ENCODE peak calls at places on chromosome 20, in five cellular contexts. One of them, this sample, is unnamed.

GRCh38 chr20:11207749-11208502 is 534.1 kb upstream of the JAG1 start:
- DNase-seq in psoas muscle: no peak
- DNase-seq in pancreas: peak
- DNase-seq in transverse colon: no peak
- DNase-seq in ascending aorta: peak
- DNase-seq in this sample: no peak

GRCh38 chr20:58481541-58482021 is 33.6 kb downstream of the APCDD1L start:
- DNase-seq in ascending aorta: no peak
- DNase-seq in pancreas: no peak
- DNase-seq in psoas muscle: peak
- DNase-seq in transverse colon: peak
- DNase-seq in this sample: no peak

GRCh38 chr20:61939691-61940360 is 125.9 kb downstream of the TAF4 start:
- DNase-seq in psoas muscle: no peak
- DNase-seq in ascending aorta: no peak
- DNase-seq in transverse colon: no peak
- DNase-seq in pancreas: no peak
- DNase-seq in this sample: no peak

GRCh38 chr20:7856756-7857155 is 83.5 kb downstream of the HAO1 start:
- DNase-seq in psoas muscle: no peak
- DNase-seq in transverse colon: no peak
- DNase-seq in pancreas: no peak
- DNase-seq in ascending aorta: no peak
- DNase-seq in this sample: no peak

GRCh38 chr20:36880741-36881250 is 4.9 kb downstream of the TLDC2 start:
- DNase-seq in pancreas: no peak
- DNase-seq in transverse colon: no peak
- DNase-seq in ascending aorta: no peak
- DNase-seq in psoas muscle: no peak
- DNase-seq in this sample: no peak

GRCh38 chr20:44204156-44204831 is 6.3 kb downstream of the OSER1 start:
- DNase-seq in pancreas: peak
- DNase-seq in psoas muscle: no peak
- DNase-seq in ascending aorta: no peak
- DNase-seq in transverse colon: no peak
- DNase-seq in this sample: no peak

GRCh38 chr20:7608246-7608645 is 332.0 kb downstream of the HAO1 start:
- DNase-seq in psoas muscle: no peak
- DNase-seq in ascending aorta: no peak
- DNase-seq in pancreas: no peak
- DNase-seq in transverse colon: no peak
- DNase-seq in this sample: no peak

GRCh38 chr20:20247234-20247633 is 120.7 kb upstream of the INSM1 start:
- DNase-seq in pancreas: no peak
- DNase-seq in ascending aorta: no peak
- DNase-seq in psoas muscle: no peak
- DNase-seq in transverse colon: no peak
- DNase-seq in this sample: no peak

GRCh38 chr20:43055181-43055884 is 134.4 kb downstream of the PTPRT start:
- DNase-seq in transverse colon: no peak
- DNase-seq in pancreas: no peak
- DNase-seq in psoas muscle: no peak
- DNase-seq in ascending aorta: no peak
- DNase-seq in this sample: no peak

GRCh38 chr20:24873015-24873620 is 76.0 kb upstream of the CST7 start:
- DNase-seq in transverse colon: no peak
- DNase-seq in psoas muscle: no peak
- DNase-seq in ascending aorta: no peak
- DNase-seq in pancreas: no peak
- DNase-seq in this sample: no peak

GRCh38 chr20:58646703-58647102 is 4.4 kb upstream of the STX16 start:
- DNase-seq in pancreas: no peak
- DNase-seq in psoas muscle: no peak
- DNase-seq in ascending aorta: no peak
- DNase-seq in transverse colon: no peak
- DNase-seq in this sample: no peak

GRCh38 chr20:41178904-41179432 is 41.6 kb downstream of the PLCG1 start:
- DNase-seq in pancreas: no peak
- DNase-seq in ascending aorta: no peak
- DNase-seq in transverse colon: peak
- DNase-seq in psoas muscle: no peak
- DNase-seq in this sample: peak

GRCh38 chr20:5187122-5187521 is 60.3 kb downstream of the CDS2 start:
- DNase-seq in ascending aorta: no peak
- DNase-seq in psoas muscle: no peak
- DNase-seq in transverse colon: no peak
- DNase-seq in pancreas: no peak
- DNase-seq in this sample: no peak

GRCh38 chr20:37841389-37841788 is 61.5 kb upstream of the VSTM2L start:
- DNase-seq in pancreas: no peak
- DNase-seq in psoas muscle: no peak
- DNase-seq in ascending aorta: no peak
- DNase-seq in transverse colon: no peak
- DNase-seq in this sample: no peak

GRCh38 chr20:48761023-48761785 is 66.6 kb downstream of the PREX1 start:
- DNase-seq in ascending aorta: no peak
- DNase-seq in transverse colon: peak
- DNase-seq in psoas muscle: no peak
- DNase-seq in pancreas: no peak
- DNase-seq in this sample: peak

GRCh38 chr20:48761914-48762313 is 65.9 kb downstream of the PREX1 start:
- DNase-seq in psoas muscle: no peak
- DNase-seq in ascending aorta: no peak
- DNase-seq in transverse colon: no peak
- DNase-seq in pancreas: no peak
- DNase-seq in this sample: no peak

GRCh38 chr20:48758206-48758820 is 69.5 kb downstream of the PREX1 start:
- DNase-seq in psoas muscle: no peak
- DNase-seq in pancreas: no peak
- DNase-seq in ascending aorta: no peak
- DNase-seq in transverse colon: peak
- DNase-seq in this sample: no peak

GRCh38 chr20:48760403-48760889 is 67.4 kb downstream of the PREX1 start:
- DNase-seq in psoas muscle: no peak
- DNase-seq in ascending aorta: no peak
- DNase-seq in transverse colon: peak
- DNase-seq in pancreas: no peak
- DNase-seq in this sample: no peak

GRCh38 chr20:48759631-48760245 is 68.1 kb downstream of the PREX1 start:
- DNase-seq in psoas muscle: no peak
- DNase-seq in ascending aorta: no peak
- DNase-seq in transverse colon: no peak
- DNase-seq in pancreas: no peak
- DNase-seq in this sample: no peak
- H3K27ac ChIP-seq in psoas muscle: no peak
- H3K27ac ChIP-seq in ascending aorta: no peak
- H3K27ac ChIP-seq in transverse colon: peak
- H3K27ac ChIP-seq in pancreas: no peak
- H3K27ac ChIP-seq in this sample: peak

DNA sequence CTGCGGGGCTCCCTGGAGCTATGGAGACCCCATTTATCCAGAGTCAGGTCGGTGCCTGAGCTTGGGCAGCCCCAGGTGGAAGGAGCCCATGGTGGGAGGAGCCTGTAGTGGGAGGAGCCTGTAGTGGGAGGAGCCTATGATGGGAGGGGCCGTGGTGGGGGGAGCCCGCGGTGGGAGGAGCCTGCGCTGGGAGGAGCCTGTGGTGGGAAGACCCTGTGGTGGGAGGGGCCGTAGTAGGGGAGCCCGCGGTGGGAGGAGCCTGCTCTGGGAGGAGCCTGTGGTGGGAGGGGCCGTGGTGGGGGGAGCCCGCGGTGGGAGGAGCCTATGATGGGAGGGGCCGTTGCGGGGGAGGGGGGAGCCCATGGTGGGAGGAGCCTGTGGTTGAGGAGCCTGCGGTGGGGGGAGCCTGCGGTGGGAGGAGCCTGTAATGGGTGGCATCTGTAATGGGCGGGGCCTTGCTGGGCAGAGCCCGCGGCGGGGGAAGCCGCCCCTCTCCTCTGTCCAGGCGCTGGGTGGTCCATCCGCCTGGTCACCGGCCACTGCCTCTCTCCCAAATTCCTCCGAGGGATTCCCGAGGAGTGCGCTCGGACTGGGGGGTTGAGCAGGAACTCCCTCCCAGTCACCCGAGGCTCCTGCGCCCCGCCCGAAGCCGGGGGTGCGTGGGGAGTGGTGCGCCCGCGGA is 567 bp upstream of the FNDC11 start:
- DNase-seq in ascending aorta: no peak
- DNase-seq in psoas muscle: peak
- DNase-seq in pancreas: peak
- DNase-seq in transverse colon: peak
- DNase-seq in this sample: peak
- H3K4me3 ChIP-seq in ascending aorta: peak
- H3K4me3 ChIP-seq in psoas muscle: peak
- H3K4me3 ChIP-seq in pancreas: peak
- H3K4me3 ChIP-seq in transverse colon: peak
- H3K4me3 ChIP-seq in this sample: peak

GRCh38 chr20:47784599-47785320 is 521 bp downstream of the SULF2 start:
- DNase-seq in ascending aorta: no peak
- DNase-seq in psoas muscle: peak
- DNase-seq in pancreas: no peak
- DNase-seq in transverse colon: peak
- DNase-seq in this sample: peak
- TF ChIP-seq CTCF in ascending aorta: peak
- TF ChIP-seq CTCF in psoas muscle: peak
- TF ChIP-seq CTCF in pancreas: no peak
- TF ChIP-seq CTCF in transverse colon: peak
- TF ChIP-seq CTCF in this sample: peak

GRCh38 chr20:48295445-48295903 is 510.2 kb upstream of the SULF2 start:
- DNase-seq in pancreas: no peak
- DNase-seq in ascending aorta: no peak
- DNase-seq in transverse colon: no peak
- DNase-seq in psoas muscle: no peak
- DNase-seq in this sample: no peak
- H3K27ac ChIP-seq in pancreas: no peak
- H3K27ac ChIP-seq in ascending aorta: peak
- H3K27ac ChIP-seq in transverse colon: peak
- H3K27ac ChIP-seq in psoas muscle: no peak
- H3K27ac ChIP-seq in this sample: peak

GRCh38 chr20:63697868-63698545 is 1.6 kb downstream of the TNFRSF6B start:
- DNase-seq in ascending aorta: no peak
- DNase-seq in transverse colon: peak
- DNase-seq in pancreas: no peak
- DNase-seq in psoas muscle: peak
- DNase-seq in this sample: no peak

GRCh38 chr20:63695419-63696310 is 787 bp upstream of the TNFRSF6B start:
- DNase-seq in ascending aorta: no peak
- DNase-seq in transverse colon: no peak
- DNase-seq in psoas muscle: peak
- DNase-seq in pancreas: no peak
- DNase-seq in this sample: peak

GRCh38 chr20:63697357-63697867 is 960 bp downstream of the TNFRSF6B start:
- DNase-seq in transverse colon: peak
- DNase-seq in psoas muscle: peak
- DNase-seq in ascending aorta: no peak
- DNase-seq in pancreas: no peak
- DNase-seq in this sample: peak

GRCh38 chr20:63696311-63696627 is 183 bp upstream of the TNFRSF6B start:
- DNase-seq in pancreas: peak
- DNase-seq in ascending aorta: no peak
- DNase-seq in psoas muscle: no peak
- DNase-seq in transverse colon: peak
- DNase-seq in this sample: no peak

GRCh38 chr20:63696628-63697356 is at the start of gene TNFRSF6B:
- DNase-seq in transverse colon: peak
- DNase-seq in ascending aorta: no peak
- DNase-seq in pancreas: peak
- DNase-seq in psoas muscle: peak
- DNase-seq in this sample: no peak
- H3K4me3 ChIP-seq in transverse colon: peak
- H3K4me3 ChIP-seq in ascending aorta: peak
- H3K4me3 ChIP-seq in pancreas: peak
- H3K4me3 ChIP-seq in psoas muscle: peak
- H3K4me3 ChIP-seq in this sample: peak

DNA sequence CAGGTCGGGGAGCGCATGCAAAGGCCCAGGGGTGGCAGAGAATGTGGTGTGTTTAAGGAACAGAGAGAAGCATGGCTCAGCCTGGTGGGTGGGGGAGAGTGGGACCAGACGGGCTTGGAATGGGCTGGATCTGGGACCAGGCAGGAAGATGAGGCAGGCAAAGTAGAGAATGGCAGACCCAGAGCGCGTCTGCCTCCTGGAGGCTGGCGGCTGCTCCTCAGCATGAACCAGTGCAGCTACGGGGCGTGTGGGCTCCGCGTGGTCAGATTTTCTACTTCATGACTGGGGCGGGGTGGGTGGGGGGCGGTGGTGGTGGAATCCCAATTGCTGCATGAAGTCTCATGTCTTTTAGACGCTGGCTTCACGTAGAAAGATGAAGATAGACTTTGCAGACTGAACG is 135.6 kb downstream of the TFAP2C start:
- DNase-seq in pancreas: no peak
- DNase-seq in psoas muscle: no peak
- DNase-seq in transverse colon: no peak
- DNase-seq in ascending aorta: no peak
- DNase-seq in this sample: no peak
- TF ChIP-seq CTCF in pancreas: no peak
- TF ChIP-seq CTCF in psoas muscle: no peak
- TF ChIP-seq CTCF in transverse colon: no peak
- TF ChIP-seq CTCF in ascending aorta: no peak
- TF ChIP-seq CTCF in this sample: no peak

DNA sequence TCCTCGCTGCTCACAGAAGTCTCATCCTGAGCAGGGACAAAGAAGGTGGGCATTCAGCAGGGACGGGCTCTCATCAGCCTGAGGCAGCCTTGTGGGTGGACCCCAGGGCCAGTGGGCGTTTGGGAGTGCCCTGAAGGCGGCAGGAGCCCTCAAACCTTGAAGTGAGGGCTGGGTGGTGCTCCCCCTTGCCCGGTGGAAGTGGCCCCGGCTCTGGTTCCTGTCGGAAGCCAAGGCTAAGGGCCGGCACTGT is 110.5 kb downstream of the NOL4L start:
- DNase-seq in psoas muscle: no peak
- DNase-seq in pancreas: no peak
- DNase-seq in transverse colon: no peak
- DNase-seq in ascending aorta: no peak
- DNase-seq in this sample: no peak
- H3K27ac ChIP-seq in psoas muscle: peak
- H3K27ac ChIP-seq in pancreas: peak
- H3K27ac ChIP-seq in transverse colon: peak
- H3K27ac ChIP-seq in ascending aorta: peak
- H3K27ac ChIP-seq in this sample: peak